ENCODE peak calls at places on chromosomes 1 and 21, in eight cellular contexts. K is occipital lobe, Q is GM04504, B is progenitor cell of endocrine pancreas, A is HFFc6, E is fibroblast of villous mesenchyme, R is RPMI7951, M is skeletal muscle cell. H is an unnamed sample.

GRCh38 chr1:29502901-29503300 is 266.6 kb downstream of the PTPRU start:
- DNase-seq in B (no peak), R (no peak), A (no peak), Q (no peak), K (no peak), E (no peak), M (no peak), H (no peak)

GRCh38 chr1:7827134-7827955 is 25.5 kb downstream of the UTS2 start:
- DNase-seq in Q (no peak), M (no peak), A (no peak), E (peak), K (no peak), B (no peak), R (no peak), H (no peak)

GRCh38 chr1:114100148-114100547 is 53.5 kb downstream of the SYT6 start:
- DNase-seq in B (no peak), K (no peak), Q (no peak), R (no peak), E (no peak), A (no peak), M (no peak), H (no peak)

GRCh38 chr1:215900684-215901083 is 333.6 kb downstream of the KCTD3 start:
- DNase-seq in M (no peak), Q (no peak), E (no peak), A (no peak), B (no peak), R (no peak), K (no peak), H (no peak)

GRCh38 chr1:198935371-198935921 is 296.6 kb downstream of the PTPRC start:
- DNase-seq in K (peak), A (peak), E (peak), Q (peak), M (peak), B (no peak), R (peak), H (peak)

GRCh38 chr1:170707959-170708666 is 44.2 kb downstream of the PRRX1 start:
- DNase-seq in Q (peak), R (peak), K (peak), E (peak), M (peak), B (no peak), A (peak), H (peak)

GRCh38 chr21:15752763-15753407 is 23.1 kb downstream of the USP25 start:
- DNase-seq in A (no peak), R (no peak), E (no peak), K (no peak), B (no peak), M (no peak), Q (no peak), H (no peak)

GRCh38 chr1:3402258-3403010 is 52.0 kb upstream of the ARHGEF16 start:
- DNase-seq in A (peak), K (no peak), Q (peak), B (no peak), M (no peak), R (no peak), E (no peak), H (no peak)

GRCh38 chr1:115757866-115758265 is 10.6 kb downstream of the CASQ2 start:
- DNase-seq in K (no peak), R (no peak), E (no peak), A (no peak), Q (no peak), M (no peak), B (no peak), H (no peak)

GRCh38 chr1:109631513-109632260 is 12.1 kb downstream of the AMPD2 start:
- DNase-seq in B (no peak), K (no peak), E (no peak), Q (no peak), M (no peak), R (no peak), A (no peak), H (no peak)

GRCh38 chr21:38488640-38489282 is 9.5 kb downstream of the ERG start:
- DNase-seq in B (no peak), E (no peak), M (no peak), R (peak), A (no peak), K (no peak), Q (no peak), H (peak)

GRCh38 chr1:156055649-156056048 is 1.1 kb downstream of the LAMTOR2 start:
- DNase-seq in K (no peak), A (no peak), B (no peak), E (no peak), M (no peak), R (no peak), Q (no peak), H (no peak)

GRCh38 chr1:81225769-81226602 is 574.7 kb upstream of the ADGRL2 start:
- DNase-seq in M (no peak), K (no peak), A (no peak), Q (no peak), E (no peak), B (no peak), R (no peak), H (no peak)

GRCh38 chr1:221672160-221672762 is 69.6 kb downstream of the DUSP10 start:
- DNase-seq in A (peak), R (peak), K (no peak), Q (no peak), B (no peak), M (peak), E (peak), H (no peak)

GRCh38 chr1:180548686-180549326 is 10.0 kb upstream of the OVAAL start:
- DNase-seq in K (no peak), E (no peak), R (no peak), Q (no peak), B (no peak), A (no peak), M (no peak), H (no peak)

GRCh38 chr1:205237526-205238484 is 10.1 kb downstream of the TMCC2 start:
- DNase-seq in B (no peak), M (no peak), Q (no peak), E (peak), A (no peak), R (no peak), K (no peak), H (no peak)

GRCh38 chr1:76185207-76185606 is 110.7 kb downstream of the ST6GALNAC3 start:
- DNase-seq in B (no peak), E (no peak), M (no peak), K (no peak), A (no peak), R (peak), Q (no peak), H (no peak)

GRCh38 chr1:191886977-191887376 is 271.3 kb upstream of the RGS18 start:
- DNase-seq in M (no peak), E (no peak), R (no peak), K (no peak), Q (no peak), B (no peak), A (no peak), H (no peak)

GRCh38 chr21:46600978-46601377 is 3.9 kb downstream of the S100B start:
- DNase-seq in E (no peak), B (no peak), R (no peak), A (no peak), Q (no peak), M (no peak), K (no peak), H (no peak)

GRCh38 chr21:38082936-38083335 is 166.7 kb upstream of the KCNJ6 start:
- DNase-seq in M (no peak), Q (no peak), E (no peak), R (no peak), B (no peak), K (no peak), A (no peak), H (no peak)

GRCh38 chr21:35256468-35256988 is 207.4 kb upstream of the RUNX1 start:
- DNase-seq in A (peak), Q (peak), R (peak), M (peak), B (no peak), K (peak), E (peak), H (peak)

GRCh38 chr1:153663211-153663610 is 4.7 kb downstream of the SNAPIN start:
- DNase-seq in Q (no peak), M (no peak), R (peak), E (peak), A (peak), B (no peak), K (no peak), H (no peak)

GRCh38 chr1:24418898-24419628 is 3.5 kb downstream of the NIPAL3 start:
- DNase-seq in Q (no peak), A (no peak), R (peak), B (no peak), M (no peak), K (no peak), E (peak), H (peak)

GRCh38 chr1:26994020-26994745 is 691 bp downstream of the TRNP1 start:
- DNase-seq in B (peak), Q (no peak), A (no peak), M (no peak), K (no peak), E (no peak), R (no peak), H (no peak)

GRCh38 chr1:101236546-101237228 is at the start of gene S1PR1:
- DNase-seq in Q (no peak), K (no peak), B (peak), E (peak), A (peak), M (peak), R (peak), H (peak)

GRCh38 chr1:168709407-168709891 is 19.6 kb downstream of the DPT start:
- DNase-seq in K (no peak), M (peak), E (peak), B (no peak), Q (peak), A (peak), R (peak), H (peak)

GRCh38 chr21:37435120-37435519 is 68.5 kb downstream of the DYRK1A start:
- DNase-seq in E (peak), B (no peak), A (peak), M (peak), R (peak), Q (peak), K (peak), H (peak)

GRCh38 chr1:10791117-10791951 is 5.1 kb downstream of the CASZ1 start:
- DNase-seq in Q (no peak), A (no peak), E (no peak), B (no peak), R (no peak), M (no peak), K (no peak), H (no peak)

GRCh38 chr1:3625151-3625907 is 514 bp downstream of the TPRG1L start:
- DNase-seq in K (no peak), M (no peak), R (peak), E (peak), A (peak), Q (no peak), B (no peak), H (peak)

H was measured in RWPE1.